ENCODE peak calls at places on chromosomes 7 and 10, in eight cellular contexts. E is A549, N is heart right ventricle, H is HFFc6, I is fibroblast of mammary gland, G is GM12864, S is fibroblast of the aortic adventitia, R is kidney epithelial cell. J is an unnamed sample.

GRCh38 chr10:32937824-32938482 is 20.1 kb downstream of the ITGB1 start:
- DNase-seq in E (no peak), N (no peak), H (peak; percentile 35), I (no peak), G (no peak), S (no peak), R (no peak), J (no peak)

GRCh38 chr7:12583181-12583580 is 12.7 kb downstream of the SCIN start:
- DNase-seq in E (no peak), N (no peak), H (peak; percentile 29), I (no peak), G (no peak), S (no peak), R (no peak), J (no peak)

GRCh38 chr7:152341039-152341913 is 94.5 kb downstream of the KMT2C start:
- DNase-seq in E (peak; percentile 71), N (no peak), H (peak; percentile 70), I (peak; percentile 79), G (no peak), S (peak; percentile 70), R (no peak), J (no peak)

GRCh38 chr7:4712371-4713182 is 30.5 kb downstream of the FOXK1 start:
- DNase-seq in E (peak; percentile 88), N (no peak), H (peak; percentile 56), I (peak; percentile 78), G (no peak), S (no peak), R (no peak), J (peak; percentile 60)

GRCh38 chr7:131293018-131293417 is 34.7 kb upstream of the MKLN1 start:
- DNase-seq in E (no peak), N (peak; percentile 33), H (peak; percentile 59), I (peak; percentile 89), G (no peak), S (peak; percentile 91), R (no peak), J (no peak)

GRCh38 chr10:36344240-36344639 is 702.1 kb upstream of the FZD8 start:
- DNase-seq in E (no peak), N (no peak), H (no peak), I (peak; percentile 53), G (no peak), S (peak; percentile 41), R (no peak), J (no peak)

GRCh38 chr7:65453631-65454030 is 80.0 kb downstream of the ZNF92 start:
- DNase-seq in E (no peak), N (no peak), H (no peak), I (no peak), G (no peak), S (no peak), R (no peak), J (no peak)

GRCh38 chr7:120436487-120437060 is 163.6 kb downstream of the KCND2 start:
- DNase-seq in E (no peak), N (no peak), H (no peak), I (no peak), G (no peak), S (no peak), R (no peak), J (no peak)

GRCh38 chr10:90930971-90931841 is 10.3 kb upstream of the ANKRD1 start:
- DNase-seq in E (peak; percentile 54), N (peak; percentile 55), H (peak; percentile 91), I (peak; percentile 62), G (no peak), S (peak; percentile 98), R (peak; percentile 59), J (no peak)

GRCh38 chr10:99123851-99124250 is 111.8 kb downstream of the HPSE2 start:
- DNase-seq in E (no peak), N (no peak), H (no peak), I (no peak), G (no peak), S (no peak), R (no peak), J (no peak)

GRCh38 chr7:20305726-20306125 is 25.0 kb upstream of the ITGB8 start:
- DNase-seq in E (no peak), N (no peak), H (no peak), I (no peak), G (no peak), S (no peak), R (no peak), J (no peak)

GRCh38 chr10:792083-792791 is 102.8 kb upstream of the DIP2C start:
- DNase-seq in E (no peak), N (no peak), H (no peak), I (no peak), G (no peak), S (no peak), R (no peak), J (no peak)

GRCh38 chr7:100396421-100396982 is 23.2 kb downstream of the PILRA start:
- DNase-seq in E (no peak), N (no peak), H (no peak), I (no peak), G (peak; percentile 88), S (no peak), R (no peak), J (peak; percentile 75)

GRCh38 chr7:131250331-131250730 is 77.3 kb upstream of the MKLN1 start:
- DNase-seq in E (no peak), N (no peak), H (no peak), I (no peak), G (no peak), S (no peak), R (no peak), J (no peak)

GRCh38 chr10:100744980-100745881 is at the start of gene PAX2:
- DNase-seq in E (peak; percentile 43), N (no peak), H (no peak), I (no peak), G (no peak), S (no peak), R (peak; percentile 67), J (no peak)

GRCh38 chr7:76069238-76069638 is 21.3 kb downstream of the MDH2 start:
- DNase-seq in E (peak; percentile 84), N (peak; percentile 73), H (peak; percentile 86), I (peak; percentile 95), G (no peak), S (peak; percentile 91), R (peak; percentile 86), J (peak; percentile 30)

GRCh38 chr7:44637788-44638594 is 31.6 kb downstream of the OGDH start:
- DNase-seq in E (peak; percentile 58), N (no peak), H (peak; percentile 79), I (peak; percentile 98), G (peak; percentile 88), S (peak; percentile 95), R (no peak), J (peak; percentile 79)

GRCh38 chr7:132410385-132410784 is 165.9 kb downstream of the PLXNA4 start:
- DNase-seq in E (no peak), N (peak; percentile 40), H (no peak), I (peak; percentile 55), G (no peak), S (no peak), R (no peak), J (no peak)

GRCh38 chr10:80538481-80539185 is 931 bp downstream of the SH2D4B start:
- DNase-seq in E (no peak), N (no peak), H (no peak), I (no peak), G (no peak), S (no peak), R (no peak), J (no peak)
- TF ChIP-seq CTCF in E (no peak), N (no peak), H (no peak), I (no peak), G (no peak), S (no peak), R (no peak), J (no peak)

GRCh38 chr7:134613623-134614347 is 32.9 kb upstream of the BPGM start:
- DNase-seq in E (peak; percentile 57), N (no peak), H (peak; percentile 99), I (peak; percentile 99), G (no peak), S (peak; percentile 100), R (peak; percentile 78), J (no peak)

GRCh38 chr7:134616611-134617010 is 30.0 kb upstream of the BPGM start:
- DNase-seq in E (no peak), N (no peak), H (no peak), I (no peak), G (no peak), S (no peak), R (no peak), J (no peak)

GRCh38 chr7:134611611-134612151 is 35.0 kb upstream of the BPGM start:
- DNase-seq in E (no peak), N (no peak), H (no peak), I (no peak), G (no peak), S (no peak), R (no peak), J (no peak)

GRCh38 chr7:134605978-134606923 is 40.4 kb upstream of the BPGM start:
- DNase-seq in E (peak; percentile 62), N (peak; percentile 42), H (peak; percentile 62), I (peak; percentile 69), G (peak; percentile 27), S (peak; percentile 88), R (no peak), J (peak; percentile 57)

GRCh38 chr7:134612197-134612596 is 34.5 kb upstream of the BPGM start:
- DNase-seq in E (no peak), N (no peak), H (no peak), I (no peak), G (no peak), S (no peak), R (no peak), J (no peak)
- TF ChIP-seq CTCF in E (no peak), N (no peak), H (peak; percentile 33), I (no peak), G (no peak), S (no peak), R (no peak), J (no peak)

DNA sequence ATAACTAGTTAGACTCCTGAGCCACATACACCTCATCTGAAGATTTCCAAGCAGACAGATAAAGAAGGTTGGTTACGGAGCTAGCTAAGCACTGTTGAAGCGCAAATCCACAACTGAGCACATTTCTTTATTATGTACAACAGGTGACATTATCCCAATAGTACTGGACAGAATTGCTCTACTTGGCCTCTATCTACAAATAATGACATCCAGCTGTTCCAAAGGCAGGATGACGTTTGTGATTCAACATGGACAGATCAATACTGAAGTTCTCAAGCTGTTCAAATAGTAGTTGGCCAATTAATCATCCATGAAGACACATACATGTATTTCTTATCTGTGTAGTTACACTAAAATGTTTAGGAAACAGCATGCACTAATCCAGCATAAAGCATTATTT is 101.0 kb downstream of the UBE2H start:
- DNase-seq in E (no peak), N (no peak), H (no peak), I (no peak), G (no peak), S (no peak), R (no peak), J (no peak)
- TF ChIP-seq CTCF in E (no peak), N (no peak), H (no peak), I (no peak), G (no peak), S (no peak), R (no peak), J (no peak)

GRCh38 chr7:134943785-134944400 is 42.4 kb upstream of the AGBL3 start:
- DNase-seq in E (peak; percentile 44), N (no peak), H (no peak), I (peak; percentile 58), G (no peak), S (peak; percentile 48), R (no peak), J (peak; percentile 59)
- TF ChIP-seq CTCF in E (peak; percentile 76), N (peak; percentile 56), H (peak; percentile 43), I (peak; percentile 33), G (peak; percentile 39), S (no peak), R (peak; percentile 19), J (peak; percentile 30)

J was measured in GM13976.